ENCODE peak calls at places on chromosomes 12 and 14, in nine cellular contexts. N is T-helper 1 cell, O is Daoy, X is HEK293T, V is fibroblast of lung, M is SJSA1, T is cerebellar cortex, Y is ecto neural progenitor cell, F is breast epithelium. K is an unnamed sample.

GRCh38 chr12:124829008-124829707 is 34.5 kb downstream of the SCARB1 start:
- DNase-seq in V (peak; percentile 87), T (peak; percentile 47), Y (no peak), F (no peak), N (no peak), M (peak; percentile 38), O (peak; percentile 68), X (no peak), K (peak; percentile 75)

GRCh38 chr12:64169999-64170398 is 52.1 kb downstream of the KICS2 start:
- DNase-seq in Y (no peak), T (no peak), F (no peak), N (no peak), V (no peak), X (no peak), O (no peak), M (no peak), K (no peak)

GRCh38 chr14:21440857-21441256 is 15.1 kb downstream of the CHD8 start:
- DNase-seq in N (no peak), T (no peak), F (no peak), X (no peak), O (no peak), V (no peak), M (no peak), Y (no peak), K (no peak)

GRCh38 chr14:54570047-54570446 is 3.1 kb downstream of the SAMD4A start:
- DNase-seq in M (no peak), F (no peak), T (no peak), N (no peak), X (no peak), Y (no peak), O (no peak), V (no peak), K (no peak)

GRCh38 chr12:121637231-121637914 is 11.0 kb downstream of the ORAI1 start:
- DNase-seq in V (no peak), M (no peak), Y (no peak), N (peak; percentile 31), T (no peak), O (no peak), X (no peak), F (no peak), K (peak; percentile 66)

GRCh38 chr12:42824327-42824726 is 234.8 kb upstream of the PRICKLE1 start:
- DNase-seq in V (no peak), N (no peak), M (no peak), X (no peak), F (no peak), O (no peak), Y (no peak), T (no peak), K (no peak)

GRCh38 chr12:46383654-46384450 is 11.3 kb upstream of the SLC38A2 start:
- DNase-seq in X (peak; percentile 30), O (peak; percentile 89), M (peak; percentile 89), N (peak; percentile 74), F (peak; percentile 92), T (peak; percentile 90), V (peak; percentile 98), Y (no peak), K (peak; percentile 96)

GRCh38 chr12:6276247-6276887 is 34.1 kb upstream of the PLEKHG6 start:
- DNase-seq in O (no peak), M (no peak), Y (no peak), T (no peak), F (no peak), N (no peak), V (no peak), X (no peak), K (peak; percentile 22)

GRCh38 chr14:58690801-58691516 is 53.2 kb downstream of the DACT1 start:
- DNase-seq in Y (no peak), F (no peak), X (no peak), M (no peak), N (no peak), T (no peak), V (no peak), O (no peak), K (no peak)

GRCh38 chr14:99554757-99555531 is 49.1 kb downstream of the CCDC85C start:
- DNase-seq in O (no peak), F (no peak), V (no peak), T (no peak), X (no peak), Y (no peak), N (no peak), M (no peak), K (peak; percentile 81)

GRCh38 chr12:130433411-130433810 is 95.7 kb downstream of the PIWIL1 start:
- DNase-seq in V (no peak), N (no peak), Y (no peak), X (no peak), O (peak; percentile 49), M (no peak), T (no peak), F (peak; percentile 20), K (no peak)

GRCh38 chr14:38171197-38171596 is 36.5 kb upstream of the SSTR1 start:
- DNase-seq in O (peak; percentile 3), M (no peak), N (no peak), T (no peak), V (no peak), Y (no peak), X (no peak), F (no peak), K (no peak)

GRCh38 chr12:89544730-89545184 is 18.9 kb upstream of the POC1B start:
- DNase-seq in M (peak; percentile 82), Y (peak; percentile 83), T (peak; percentile 91), V (peak; percentile 50), O (peak; percentile 34), X (no peak), N (no peak), F (peak; percentile 59), K (peak; percentile 84)

GRCh38 chr12:128784030-128784770 is 39.6 kb downstream of the SLC15A4 start:
- DNase-seq in X (no peak), Y (no peak), O (peak; percentile 65), N (no peak), F (no peak), T (no peak), M (peak; percentile 10), V (no peak), K (no peak)

GRCh38 chr14:96631621-96632362 is 129.6 kb downstream of the PAPOLA start:
- DNase-seq in F (no peak), M (no peak), T (no peak), V (no peak), X (peak; percentile 1), O (peak; percentile 68), N (no peak), Y (peak; percentile 38), K (peak; percentile 28)

GRCh38 chr14:21436567-21437062 is 19.3 kb downstream of the CHD8 start:
- DNase-seq in X (no peak), Y (no peak), N (no peak), V (peak; percentile 7), O (no peak), F (no peak), T (peak; percentile 9), M (peak; percentile 6), K (no peak)

GRCh38 chr14:99727096-99727870 is 43.2 kb downstream of the CYP46A1 start:
- DNase-seq in F (peak; percentile 41), N (no peak), T (no peak), M (no peak), V (no peak), O (peak; percentile 1), X (no peak), Y (peak; percentile 42), K (peak; percentile 43)

GRCh38 chr14:92439551-92440344 is 73.8 kb upstream of the RIN3 start:
- DNase-seq in F (no peak), M (no peak), N (no peak), Y (no peak), T (no peak), O (no peak), V (no peak), X (no peak), K (no peak)

GRCh38 chr12:53805801-53806200 is 54.0 kb upstream of the CISTR start:
- DNase-seq in V (no peak), X (no peak), T (no peak), Y (no peak), N (no peak), F (no peak), M (no peak), O (peak; percentile 32), K (no peak)

GRCh38 chr14:65810326-65810725 is 397.8 kb downstream of the FUT8 start:
- DNase-seq in M (no peak), F (no peak), N (no peak), V (no peak), T (no peak), X (no peak), O (no peak), Y (no peak), K (no peak)